ENCODE peak calls at places on chromosomes 5 and 9, in four cellular contexts. One of them, this sample, is unnamed.

GRCh38 chr5:124746252-124746915 is at the start of gene ZNF608:
- DNase-seq in GM12878: no peak
- DNase-seq in K562: no peak
- DNase-seq in HepG2: peak; percentile 6
- DNase-seq in this sample: no peak

GRCh38 chr5:43638556-43638955 is 35.6 kb downstream of the NNT start:
- DNase-seq in K562: no peak
- DNase-seq in GM12878: no peak
- DNase-seq in HepG2: no peak
- DNase-seq in this sample: no peak

GRCh38 chr9:137876781-137877386 is 698 bp upstream of the CACNA1B start:
- DNase-seq in GM12878: no peak
- DNase-seq in K562: no peak
- DNase-seq in HepG2: no peak
- DNase-seq in this sample: peak; percentile 44

GRCh38 chr9:109730228-109730627 is 49.8 kb upstream of the PALM2AKAP2 start:
- DNase-seq in GM12878: no peak
- DNase-seq in K562: no peak
- DNase-seq in HepG2: no peak
- DNase-seq in this sample: no peak

GRCh38 chr9:109181284-109181683 is 14.2 kb upstream of the FRRS1L start:
- DNase-seq in HepG2: no peak
- DNase-seq in GM12878: peak; percentile 51
- DNase-seq in K562: no peak
- DNase-seq in this sample: no peak

GRCh38 chr5:43044181-43044914 is 4.2 kb upstream of the ANXA2R start:
- DNase-seq in GM12878: no peak
- DNase-seq in K562: no peak
- DNase-seq in HepG2: no peak
- DNase-seq in this sample: peak; percentile 52

GRCh38 chr5:133884525-133885311 is 83.7 kb downstream of the C5orf15 start:
- DNase-seq in GM12878: no peak
- DNase-seq in K562: no peak
- DNase-seq in HepG2: no peak
- DNase-seq in this sample: no peak

GRCh38 chr9:26669641-26670040 is 223.0 kb downstream of the CAAP1 start:
- DNase-seq in HepG2: no peak
- DNase-seq in GM12878: no peak
- DNase-seq in K562: no peak
- DNase-seq in this sample: no peak

GRCh38 chr9:38343552-38343951 is 49.0 kb upstream of the ALDH1B1 start:
- DNase-seq in K562: no peak
- DNase-seq in HepG2: no peak
- DNase-seq in GM12878: no peak
- DNase-seq in this sample: no peak

GRCh38 chr5:151085517-151086031 is 4.7 kb upstream of the TNIP1 start:
- DNase-seq in K562: no peak
- DNase-seq in HepG2: no peak
- DNase-seq in GM12878: no peak
- DNase-seq in this sample: no peak

GRCh38 chr5:105907016-105907415 is 1763.7 kb downstream of the EFNA5 start:
- DNase-seq in GM12878: no peak
- DNase-seq in HepG2: no peak
- DNase-seq in K562: no peak
- DNase-seq in this sample: no peak

GRCh38 chr9:20224756-20225155 is 397.5 kb downstream of the MLLT3 start:
- DNase-seq in K562: no peak
- DNase-seq in HepG2: no peak
- DNase-seq in GM12878: no peak
- DNase-seq in this sample: no peak

GRCh38 chr5:72065751-72066255 is 41.5 kb upstream of the MAP1B start:
- DNase-seq in GM12878: no peak
- DNase-seq in HepG2: no peak
- DNase-seq in K562: no peak
- DNase-seq in this sample: peak; percentile 82
- TF ChIP-seq NR2C2 in GM12878: no peak
- TF ChIP-seq NR2C2 in HepG2: no peak
- TF ChIP-seq NR2C2 in K562: no peak
- TF ChIP-seq NR2C2 in this sample: no peak

GRCh38 chr5:3789519-3790193 is 194.0 kb downstream of the IRX1 start:
- DNase-seq in GM12878: no peak
- DNase-seq in HepG2: no peak
- DNase-seq in K562: no peak
- DNase-seq in this sample: peak; percentile 56
- TF ChIP-seq CBFB in GM12878: no peak
- TF ChIP-seq CBFB in HepG2: no peak
- TF ChIP-seq CBFB in K562: no peak
- TF ChIP-seq CBFB in this sample: no peak

GRCh38 chr5:115551415-115551814 is 6.8 kb upstream of the FEM1C start:
- DNase-seq in K562: peak; percentile 44
- DNase-seq in GM12878: no peak
- DNase-seq in HepG2: no peak
- DNase-seq in this sample: no peak
- TF ChIP-seq NR2C2 in K562: no peak
- TF ChIP-seq NR2C2 in GM12878: no peak
- TF ChIP-seq NR2C2 in HepG2: no peak
- TF ChIP-seq NR2C2 in this sample: no peak

GRCh38 chr9:2093920-2094597 is 78.9 kb downstream of the SMARCA2 start:
- DNase-seq in GM12878: no peak
- DNase-seq in HepG2: no peak
- DNase-seq in K562: no peak
- DNase-seq in this sample: no peak
- TF ChIP-seq CBFB in GM12878: no peak
- TF ChIP-seq CBFB in HepG2: no peak
- TF ChIP-seq CBFB in K562: no peak
- TF ChIP-seq CBFB in this sample: no peak

DNA sequence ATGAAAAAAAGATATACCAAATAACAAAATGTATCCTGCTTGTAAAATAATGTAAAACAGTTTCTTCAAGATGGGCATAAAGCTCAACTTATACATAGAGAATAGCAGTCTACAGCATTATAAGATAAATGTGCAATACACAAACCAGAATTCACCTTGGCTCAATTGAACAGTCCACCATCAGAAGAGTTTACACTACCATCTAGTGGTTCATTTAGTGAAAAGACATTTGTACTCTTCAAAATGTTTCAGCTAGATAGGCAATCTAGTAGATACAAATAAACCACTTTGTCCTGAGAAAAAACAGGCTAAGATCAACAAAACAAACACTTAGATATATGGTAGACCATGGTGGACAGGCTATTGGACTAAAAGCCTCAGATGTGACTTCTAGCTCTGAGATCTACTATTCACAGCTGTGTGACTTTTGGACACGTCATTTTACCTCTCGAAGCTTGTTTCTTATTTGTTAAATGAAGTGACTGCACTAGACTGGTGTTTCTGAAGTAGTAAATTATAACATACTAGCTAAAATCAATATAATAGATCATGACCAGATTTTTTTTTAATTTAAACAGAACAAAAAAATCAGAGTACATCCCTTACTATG is 22.1 kb upstream of the TPD52L3 start:
- DNase-seq in GM12878: peak; percentile 23
- DNase-seq in K562: no peak
- DNase-seq in HepG2: peak; percentile 42
- DNase-seq in this sample: no peak
- TF ChIP-seq NR2C2 in GM12878: no peak
- TF ChIP-seq NR2C2 in K562: no peak
- TF ChIP-seq NR2C2 in HepG2: no peak
- TF ChIP-seq NR2C2 in this sample: no peak

GRCh38 chr5:1502046-1502736 is 21.6 kb downstream of the LPCAT1 start:
- DNase-seq in HepG2: no peak
- DNase-seq in K562: peak; percentile 83
- DNase-seq in GM12878: no peak
- DNase-seq in this sample: no peak
- TF ChIP-seq CBFB in HepG2: no peak
- TF ChIP-seq CBFB in K562: no peak
- TF ChIP-seq CBFB in GM12878: no peak
- TF ChIP-seq CBFB in this sample: no peak

DNA sequence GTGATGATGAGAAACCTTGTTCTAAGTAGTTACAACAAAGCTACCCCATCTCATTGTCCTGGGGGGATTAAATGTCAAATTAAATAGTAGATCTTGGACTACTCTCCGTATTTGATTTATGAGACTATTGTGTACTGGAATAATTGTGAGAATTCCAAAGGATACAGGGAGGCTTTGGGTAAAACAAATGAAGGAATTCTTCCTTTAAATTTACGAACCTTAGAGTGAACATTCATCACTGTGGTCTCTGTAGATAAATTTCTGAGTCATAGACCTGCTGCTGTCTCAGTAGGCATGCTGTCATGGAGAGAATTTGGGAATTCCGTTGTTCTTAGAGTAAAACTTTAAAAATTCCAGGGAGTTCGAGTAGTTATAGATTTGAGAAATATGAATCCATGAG is 836.2 kb downstream of the DNAH5 start:
- DNase-seq in HepG2: no peak
- DNase-seq in K562: no peak
- DNase-seq in GM12878: no peak
- DNase-seq in this sample: no peak
- TF ChIP-seq NR2C2 in HepG2: no peak
- TF ChIP-seq NR2C2 in K562: no peak
- TF ChIP-seq NR2C2 in GM12878: no peak
- TF ChIP-seq NR2C2 in this sample: no peak

GRCh38 chr9:98010450-98010849 is 27.3 kb downstream of the ANP32B start:
- DNase-seq in HepG2: no peak
- DNase-seq in GM12878: no peak
- DNase-seq in K562: peak; percentile 26
- DNase-seq in this sample: peak; percentile 16
- TF ChIP-seq CBFB in HepG2: no peak
- TF ChIP-seq CBFB in GM12878: no peak
- TF ChIP-seq CBFB in K562: no peak
- TF ChIP-seq CBFB in this sample: no peak